ENCODE peak calls at places on chromosomes 3 and 15, in ten cellular contexts. B is NCI-H187; I is HS-5; G is stimulated activated CD4-positive, alpha-beta T cell treated with anti-CD3 and anti-CD28 coated beads, Interleukin-2, amount 100 ng/mL, for 24 hours; F is HT1080; D is PC-3; H is COLO829; O is HEK293T; L is AG08396; P is iPS-NIHi11. Z is an unnamed sample.

GRCh38 chr3:184335291-184335660 is 2.1 kb upstream of the FAM131A start:
- DNase-seq in B (no peak), I (no peak), G (no peak), F (no peak), D (no peak), H (no peak), O (no peak), L (no peak), P (no peak), Z (no peak)

GRCh38 chr15:78208887-78209645 is 25.3 kb downstream of the ACSBG1 start:
- DNase-seq in B (no peak), I (no peak), G (no peak), F (no peak), D (peak), H (no peak), O (no peak), L (no peak), P (no peak), Z (no peak)

GRCh38 chr3:134334901-134335280 is 39.4 kb downstream of the AMOTL2 start:
- DNase-seq in B (no peak), I (no peak), G (no peak), F (no peak), D (no peak), H (no peak), O (no peak), L (no peak), P (no peak), Z (no peak)

GRCh38 chr15:41620536-41621199 is 39.5 kb upstream of the MGA start:
- DNase-seq in B (no peak), I (no peak), G (no peak), F (no peak), D (no peak), H (no peak), O (no peak), L (no peak), P (peak), Z (no peak)

GRCh38 chr15:44801368-44801767 is 65.0 kb downstream of the TRIM69 start:
- DNase-seq in B (no peak), I (no peak), G (no peak), F (no peak), D (no peak), H (no peak), O (no peak), L (no peak), P (no peak), Z (no peak)

GRCh38 chr3:122961146-122961545 is 66.4 kb downstream of the SEMA5B start:
- DNase-seq in B (no peak), I (peak), G (no peak), F (no peak), D (no peak), H (no peak), O (no peak), L (peak), P (no peak), Z (no peak)

GRCh38 chr3:18740631-18741583 is 315.8 kb upstream of the SATB1 start:
- DNase-seq in B (no peak), I (no peak), G (peak), F (no peak), D (no peak), H (no peak), O (no peak), L (no peak), P (no peak), Z (peak)

GRCh38 chr3:186974824-186975281 is 44.5 kb downstream of the ST6GAL1 start:
- DNase-seq in B (no peak), I (no peak), G (no peak), F (no peak), D (no peak), H (no peak), O (no peak), L (no peak), P (no peak), Z (no peak)

GRCh38 chr3:134471521-134472193 is 14.1 kb downstream of the ANAPC13 start:
- DNase-seq in B (no peak), I (no peak), G (no peak), F (peak), D (peak), H (no peak), O (no peak), L (no peak), P (no peak), Z (no peak)

GRCh38 chr3:185586644-185586964 is 509 bp downstream of the SENP2 start:
- DNase-seq in B (peak), I (no peak), G (no peak), F (no peak), D (no peak), H (no peak), O (no peak), L (no peak), P (no peak), Z (no peak)

GRCh38 chr3:169510378-169510777 is 153.1 kb downstream of the MECOM start:
- DNase-seq in B (no peak), I (no peak), G (no peak), F (no peak), D (no peak), H (no peak), O (no peak), L (no peak), P (no peak), Z (no peak)

GRCh38 chr3:172221550-172221949 is 182.2 kb downstream of the FNDC3B start:
- DNase-seq in B (no peak), I (peak), G (no peak), F (peak), D (peak), H (no peak), O (no peak), L (peak), P (no peak), Z (no peak)

GRCh38 chr3:128496602-128497304 is 3.8 kb upstream of the GATA2 start:
- DNase-seq in B (no peak), I (no peak), G (no peak), F (no peak), D (no peak), H (no peak), O (no peak), L (no peak), P (no peak), Z (no peak)

GRCh38 chr3:135246027-135246426 is 451.0 kb downstream of the EPHB1 start:
- DNase-seq in B (no peak), I (no peak), G (no peak), F (no peak), D (no peak), H (no peak), O (no peak), L (no peak), P (no peak), Z (no peak)

GRCh38 chr3:185730550-185730949 is 94.3 kb downstream of the IGF2BP2 start:
- DNase-seq in B (no peak), I (no peak), G (no peak), F (no peak), D (no peak), H (no peak), O (no peak), L (no peak), P (no peak), Z (no peak)

GRCh38 chr15:79160211-79160610 is 69.6 kb upstream of the RASGRF1 start:
- DNase-seq in B (no peak), I (no peak), G (no peak), F (no peak), D (peak), H (no peak), O (no peak), L (no peak), P (no peak), Z (no peak)

GRCh38 chr3:171986208-171986607 is 53.2 kb upstream of the FNDC3B start:
- DNase-seq in B (no peak), I (no peak), G (no peak), F (no peak), D (peak), H (no peak), O (no peak), L (no peak), P (no peak), Z (no peak)

GRCh38 chr15:59313703-59314332 is 58.9 kb downstream of the MYO1E start:
- DNase-seq in B (no peak), I (no peak), G (no peak), F (peak), D (peak), H (no peak), O (peak), L (no peak), P (peak), Z (peak)

GRCh38 chr3:32143849-32144757 is 37.7 kb downstream of the GPD1L start:
- DNase-seq in B (no peak), I (peak), G (peak), F (peak), D (peak), H (peak), O (peak), L (peak), P (peak), Z (peak)

GRCh38 chr15:48062476-48062875 is 58.3 kb upstream of the SLC24A5 start:
- DNase-seq in B (no peak), I (no peak), G (no peak), F (peak), D (peak), H (no peak), O (peak), L (peak), P (no peak), Z (no peak)

GRCh38 chr3:193828477-193828876 is 235.5 kb downstream of the OPA1 start:
- DNase-seq in B (no peak), I (no peak), G (no peak), F (no peak), D (peak), H (no peak), O (no peak), L (no peak), P (no peak), Z (no peak)

Z was measured in GM12864.